ENCODE peak calls at places on chromosomes 4 and X, in nine cellular contexts. One of them, this sample, is unnamed.

GRCh38 chr4:53782468-53782865 is 191.2 kb upstream of the LNX1 start:
- DNase-seq in mucosa of descending colon: no peak
- DNase-seq in left lung: no peak
- DNase-seq in lung: no peak
- DNase-seq in heart left ventricle: no peak
- DNase-seq in esophagus muscularis mucosa: peak
- DNase-seq in CD8-positive, alpha-beta T cell: no peak
- DNase-seq in HL-60: no peak
- DNase-seq in uterus: no peak
- DNase-seq in this sample: no peak

GRCh38 chrX:87873988-87874500 is 356.4 kb downstream of the KLHL4 start:
- DNase-seq in uterus: no peak
- DNase-seq in CD8-positive, alpha-beta T cell: no peak
- DNase-seq in esophagus muscularis mucosa: no peak
- DNase-seq in HL-60: no peak
- DNase-seq in heart left ventricle: no peak
- DNase-seq in lung: no peak
- DNase-seq in mucosa of descending colon: no peak
- DNase-seq in left lung: no peak
- DNase-seq in this sample: no peak

GRCh38 chr4:129899849-129900248 is 803.9 kb downstream of the C4orf33 start:
- DNase-seq in lung: no peak
- DNase-seq in HL-60: no peak
- DNase-seq in left lung: no peak
- DNase-seq in esophagus muscularis mucosa: no peak
- DNase-seq in heart left ventricle: no peak
- DNase-seq in mucosa of descending colon: no peak
- DNase-seq in CD8-positive, alpha-beta T cell: no peak
- DNase-seq in uterus: no peak
- DNase-seq in this sample: no peak

GRCh38 chr4:29717658-29718057 is 1002.5 kb upstream of the PCDH7 start:
- DNase-seq in HL-60: no peak
- DNase-seq in CD8-positive, alpha-beta T cell: no peak
- DNase-seq in mucosa of descending colon: no peak
- DNase-seq in uterus: no peak
- DNase-seq in lung: no peak
- DNase-seq in esophagus muscularis mucosa: no peak
- DNase-seq in heart left ventricle: no peak
- DNase-seq in left lung: no peak
- DNase-seq in this sample: no peak

GRCh38 chrX:50206753-50207152 is 2.2 kb downstream of the CCNB3 start:
- DNase-seq in uterus: no peak
- DNase-seq in left lung: no peak
- DNase-seq in heart left ventricle: no peak
- DNase-seq in lung: no peak
- DNase-seq in CD8-positive, alpha-beta T cell: no peak
- DNase-seq in mucosa of descending colon: no peak
- DNase-seq in HL-60: no peak
- DNase-seq in esophagus muscularis mucosa: no peak
- DNase-seq in this sample: no peak

GRCh38 chrX:123263246-123263757 is 79.2 kb downstream of the GRIA3 start:
- DNase-seq in mucosa of descending colon: no peak
- DNase-seq in uterus: no peak
- DNase-seq in heart left ventricle: no peak
- DNase-seq in CD8-positive, alpha-beta T cell: no peak
- DNase-seq in lung: no peak
- DNase-seq in esophagus muscularis mucosa: no peak
- DNase-seq in HL-60: no peak
- DNase-seq in left lung: no peak
- DNase-seq in this sample: no peak

GRCh38 chrX:43969504-43970501 is 3.4 kb downstream of the NDP start:
- DNase-seq in CD8-positive, alpha-beta T cell: no peak
- DNase-seq in heart left ventricle: no peak
- DNase-seq in left lung: no peak
- DNase-seq in uterus: peak
- DNase-seq in lung: no peak
- DNase-seq in mucosa of descending colon: no peak
- DNase-seq in HL-60: no peak
- DNase-seq in esophagus muscularis mucosa: no peak
- DNase-seq in this sample: no peak

GRCh38 chr4:37685726-37686372 is 327 bp downstream of the RELL1 start:
- DNase-seq in CD8-positive, alpha-beta T cell: peak
- DNase-seq in lung: peak
- DNase-seq in HL-60: no peak
- DNase-seq in left lung: peak
- DNase-seq in mucosa of descending colon: no peak
- DNase-seq in esophagus muscularis mucosa: peak
- DNase-seq in heart left ventricle: peak
- DNase-seq in uterus: peak
- DNase-seq in this sample: no peak

GRCh38 chr4:169000315-169000714 is 9.7 kb downstream of the CBR4 start:
- DNase-seq in esophagus muscularis mucosa: no peak
- DNase-seq in left lung: no peak
- DNase-seq in CD8-positive, alpha-beta T cell: no peak
- DNase-seq in uterus: no peak
- DNase-seq in lung: no peak
- DNase-seq in HL-60: no peak
- DNase-seq in mucosa of descending colon: no peak
- DNase-seq in heart left ventricle: no peak
- DNase-seq in this sample: no peak

GRCh38 chr4:169008478-169008877 is 1.6 kb downstream of the CBR4 start:
- DNase-seq in uterus: no peak
- DNase-seq in lung: no peak
- DNase-seq in mucosa of descending colon: no peak
- DNase-seq in heart left ventricle: no peak
- DNase-seq in esophagus muscularis mucosa: no peak
- DNase-seq in CD8-positive, alpha-beta T cell: no peak
- DNase-seq in HL-60: no peak
- DNase-seq in left lung: no peak
- DNase-seq in this sample: no peak

GRCh38 chr4:169010125-169011023 is at the start of gene CBR4:
- DNase-seq in uterus: peak
- DNase-seq in esophagus muscularis mucosa: peak
- DNase-seq in left lung: peak
- DNase-seq in mucosa of descending colon: peak
- DNase-seq in CD8-positive, alpha-beta T cell: peak
- DNase-seq in heart left ventricle: peak
- DNase-seq in HL-60: peak
- DNase-seq in lung: peak
- DNase-seq in this sample: peak

GRCh38 chr4:169009281-169010124 is 552 bp downstream of the CBR4 start:
- DNase-seq in heart left ventricle: peak
- DNase-seq in esophagus muscularis mucosa: no peak
- DNase-seq in uterus: peak
- DNase-seq in left lung: peak
- DNase-seq in HL-60: peak
- DNase-seq in CD8-positive, alpha-beta T cell: peak
- DNase-seq in mucosa of descending colon: peak
- DNase-seq in lung: peak
- DNase-seq in this sample: peak

DNA sequence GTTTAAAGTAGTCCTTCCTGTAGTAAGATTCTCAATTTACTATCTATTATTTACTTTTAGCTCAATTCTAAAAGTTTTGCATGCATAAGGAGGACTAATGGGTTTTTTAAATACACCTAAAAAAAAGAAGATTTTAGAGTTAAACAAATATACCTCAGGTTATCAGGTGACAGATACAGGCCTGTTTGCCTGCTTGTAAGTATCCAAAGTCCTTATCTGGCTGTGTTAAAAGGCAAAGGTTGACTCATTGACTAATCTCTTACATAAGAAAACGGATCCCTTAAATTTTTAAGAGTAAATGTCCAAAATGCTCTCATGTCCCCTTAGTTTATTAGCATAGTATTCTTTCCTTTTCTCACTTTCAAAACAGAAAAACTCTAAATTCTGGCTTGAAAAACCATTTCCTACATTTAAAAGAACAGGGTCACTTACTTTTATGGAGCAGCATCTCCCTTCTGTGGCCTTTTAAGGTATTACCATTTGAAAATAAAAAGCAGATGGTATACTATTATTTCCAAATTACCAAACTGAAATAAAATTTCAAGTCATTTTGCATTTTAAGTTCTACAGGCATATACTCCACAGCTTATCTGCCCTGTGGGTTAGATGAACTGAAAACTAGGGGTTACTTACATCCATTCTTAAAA is 4.5 kb downstream of the CBR4 start:
- DNase-seq in esophagus muscularis mucosa: no peak
- DNase-seq in heart left ventricle: no peak
- DNase-seq in CD8-positive, alpha-beta T cell: no peak
- DNase-seq in left lung: no peak
- DNase-seq in lung: no peak
- DNase-seq in mucosa of descending colon: no peak
- DNase-seq in uterus: no peak
- DNase-seq in HL-60: no peak
- DNase-seq in this sample: no peak
- H3K4me3 ChIP-seq in esophagus muscularis mucosa: no peak
- H3K4me3 ChIP-seq in heart left ventricle: no peak
- H3K4me3 ChIP-seq in CD8-positive, alpha-beta T cell: no peak
- H3K4me3 ChIP-seq in left lung: no peak
- H3K4me3 ChIP-seq in lung: no peak
- H3K4me3 ChIP-seq in mucosa of descending colon: no peak
- H3K4me3 ChIP-seq in uterus: no peak
- H3K4me3 ChIP-seq in HL-60: no peak
- H3K4me3 ChIP-seq in this sample: no peak

GRCh38 chr4:104128031-104128849 is 366.5 kb downstream of the CXXC4 start:
- DNase-seq in uterus: no peak
- DNase-seq in HL-60: no peak
- DNase-seq in esophagus muscularis mucosa: no peak
- DNase-seq in lung: no peak
- DNase-seq in heart left ventricle: no peak
- DNase-seq in mucosa of descending colon: no peak
- DNase-seq in left lung: no peak
- DNase-seq in CD8-positive, alpha-beta T cell: no peak
- DNase-seq in this sample: no peak
- H3K4me3 ChIP-seq in uterus: no peak
- H3K4me3 ChIP-seq in HL-60: no peak
- H3K4me3 ChIP-seq in esophagus muscularis mucosa: no peak
- H3K4me3 ChIP-seq in lung: no peak
- H3K4me3 ChIP-seq in heart left ventricle: no peak
- H3K4me3 ChIP-seq in mucosa of descending colon: no peak
- H3K4me3 ChIP-seq in left lung: no peak
- H3K4me3 ChIP-seq in CD8-positive, alpha-beta T cell: no peak
- H3K4me3 ChIP-seq in this sample: no peak

GRCh38 chr4:107037188-107037587 is 1.1 kb upstream of the DKK2 start:
- DNase-seq in uterus: no peak
- DNase-seq in HL-60: no peak
- DNase-seq in CD8-positive, alpha-beta T cell: no peak
- DNase-seq in left lung: peak
- DNase-seq in lung: no peak
- DNase-seq in esophagus muscularis mucosa: no peak
- DNase-seq in mucosa of descending colon: peak
- DNase-seq in heart left ventricle: peak
- DNase-seq in this sample: no peak

GRCh38 chr4:107034091-107034698 is 1.9 kb downstream of the DKK2 start:
- DNase-seq in heart left ventricle: peak
- DNase-seq in lung: peak
- DNase-seq in HL-60: no peak
- DNase-seq in mucosa of descending colon: peak
- DNase-seq in uterus: peak
- DNase-seq in CD8-positive, alpha-beta T cell: no peak
- DNase-seq in esophagus muscularis mucosa: no peak
- DNase-seq in left lung: peak
- DNase-seq in this sample: no peak

GRCh38 chr4:107035711-107036601 is at the start of gene DKK2:
- DNase-seq in HL-60: no peak
- DNase-seq in CD8-positive, alpha-beta T cell: no peak
- DNase-seq in uterus: no peak
- DNase-seq in mucosa of descending colon: peak
- DNase-seq in heart left ventricle: peak
- DNase-seq in left lung: peak
- DNase-seq in esophagus muscularis mucosa: no peak
- DNase-seq in lung: peak
- DNase-seq in this sample: peak

GRCh38 chr4:107034982-107035710 is 967 bp downstream of the DKK2 start:
- DNase-seq in esophagus muscularis mucosa: no peak
- DNase-seq in CD8-positive, alpha-beta T cell: no peak
- DNase-seq in left lung: peak
- DNase-seq in mucosa of descending colon: peak
- DNase-seq in heart left ventricle: no peak
- DNase-seq in HL-60: no peak
- DNase-seq in uterus: peak
- DNase-seq in lung: no peak
- DNase-seq in this sample: no peak

DNA sequence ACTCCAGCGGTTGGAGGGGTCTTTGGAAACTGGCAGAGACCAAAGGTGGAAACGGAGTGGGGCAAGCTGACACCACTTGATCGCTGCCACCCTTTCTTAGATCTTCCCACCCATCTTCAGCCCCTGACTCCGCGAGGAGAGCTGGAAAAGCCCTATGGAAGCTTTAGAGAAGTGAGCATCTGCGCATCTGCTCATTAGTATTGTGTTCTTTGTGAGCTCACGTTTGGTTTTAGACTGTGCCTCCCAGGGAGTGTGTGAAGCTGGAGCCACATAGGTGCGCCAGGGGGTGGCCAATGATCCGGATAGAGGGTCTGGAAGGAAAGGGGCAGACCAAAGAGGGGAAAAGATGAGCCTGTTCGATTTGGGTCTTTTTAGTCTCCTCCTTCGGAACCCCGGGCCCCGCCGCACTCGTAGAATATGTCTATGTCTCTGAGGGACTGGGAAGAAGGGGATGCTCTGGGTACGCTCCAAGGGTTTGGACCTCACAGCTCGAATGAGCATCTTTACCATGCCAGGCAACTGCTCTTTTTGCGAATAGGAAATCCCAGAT is 564 bp upstream of the DKK2 start:
- DNase-seq in left lung: peak
- DNase-seq in HL-60: no peak
- DNase-seq in mucosa of descending colon: peak
- DNase-seq in heart left ventricle: no peak
- DNase-seq in CD8-positive, alpha-beta T cell: no peak
- DNase-seq in lung: no peak
- DNase-seq in uterus: no peak
- DNase-seq in esophagus muscularis mucosa: no peak
- DNase-seq in this sample: no peak
- H3K4me3 ChIP-seq in left lung: no peak
- H3K4me3 ChIP-seq in HL-60: peak
- H3K4me3 ChIP-seq in mucosa of descending colon: no peak
- H3K4me3 ChIP-seq in heart left ventricle: peak
- H3K4me3 ChIP-seq in CD8-positive, alpha-beta T cell: no peak
- H3K4me3 ChIP-seq in lung: no peak
- H3K4me3 ChIP-seq in uterus: peak
- H3K4me3 ChIP-seq in esophagus muscularis mucosa: peak
- H3K4me3 ChIP-seq in this sample: no peak

GRCh38 chr4:40209401-40209800 is 12.6 kb downstream of the RHOH start:
- DNase-seq in mucosa of descending colon: no peak
- DNase-seq in left lung: no peak
- DNase-seq in lung: no peak
- DNase-seq in HL-60: no peak
- DNase-seq in CD8-positive, alpha-beta T cell: no peak
- DNase-seq in heart left ventricle: no peak
- DNase-seq in uterus: no peak
- DNase-seq in esophagus muscularis mucosa: no peak
- DNase-seq in this sample: no peak

GRCh38 chr4:40204507-40205258 is 7.9 kb downstream of the RHOH start:
- DNase-seq in uterus: no peak
- DNase-seq in HL-60: no peak
- DNase-seq in mucosa of descending colon: no peak
- DNase-seq in heart left ventricle: no peak
- DNase-seq in left lung: no peak
- DNase-seq in lung: no peak
- DNase-seq in esophagus muscularis mucosa: no peak
- DNase-seq in CD8-positive, alpha-beta T cell: no peak
- DNase-seq in this sample: no peak

GRCh38 chr4:40205259-40206198 is 8.7 kb downstream of the RHOH start:
- DNase-seq in left lung: no peak
- DNase-seq in heart left ventricle: no peak
- DNase-seq in HL-60: peak
- DNase-seq in lung: no peak
- DNase-seq in uterus: no peak
- DNase-seq in esophagus muscularis mucosa: no peak
- DNase-seq in mucosa of descending colon: no peak
- DNase-seq in CD8-positive, alpha-beta T cell: no peak
- DNase-seq in this sample: no peak

GRCh38 chr4:40202474-40202873 is 5.6 kb downstream of the RHOH start:
- DNase-seq in mucosa of descending colon: no peak
- DNase-seq in esophagus muscularis mucosa: no peak
- DNase-seq in heart left ventricle: no peak
- DNase-seq in lung: no peak
- DNase-seq in uterus: no peak
- DNase-seq in HL-60: no peak
- DNase-seq in left lung: no peak
- DNase-seq in CD8-positive, alpha-beta T cell: no peak
- DNase-seq in this sample: no peak

GRCh38 chr4:40206421-40206820 is 9.6 kb downstream of the RHOH start:
- DNase-seq in heart left ventricle: no peak
- DNase-seq in HL-60: no peak
- DNase-seq in left lung: no peak
- DNase-seq in esophagus muscularis mucosa: no peak
- DNase-seq in mucosa of descending colon: no peak
- DNase-seq in CD8-positive, alpha-beta T cell: no peak
- DNase-seq in lung: no peak
- DNase-seq in uterus: no peak
- DNase-seq in this sample: no peak
- H3K4me3 ChIP-seq in heart left ventricle: no peak
- H3K4me3 ChIP-seq in HL-60: peak
- H3K4me3 ChIP-seq in left lung: no peak
- H3K4me3 ChIP-seq in esophagus muscularis mucosa: no peak
- H3K4me3 ChIP-seq in mucosa of descending colon: no peak
- H3K4me3 ChIP-seq in CD8-positive, alpha-beta T cell: peak
- H3K4me3 ChIP-seq in lung: no peak
- H3K4me3 ChIP-seq in uterus: no peak
- H3K4me3 ChIP-seq in this sample: no peak